ENCODE peak calls at places on chromosomes 16 and 17, in nine cellular contexts. X is brain microvascular endothelial cell; B is AG04450; G is SHP77; R is activated CD4-positive, CD25-positive, alpha-beta regulatory T cell; F is heart right ventricle; D is effector memory CD8-positive, alpha-beta T cell; I is mesenteric fat pad; O is activated T-cell treated with anti-CD3 and anti-CD28 coated beads for 24 hours. H is an unnamed sample.

GRCh38 chr17:79612468-79613194 is 1.8 kb upstream of the RBFOX3 start:
- DNase-seq in X (no peak), B (no peak), G (peak; percentile 72), R (no peak), F (no peak), D (peak; percentile 25), I (no peak), O (peak; percentile 14), H (no peak)

GRCh38 chr17:49148171-49148570 is 15.6 kb downstream of the B4GALNT2 start:
- DNase-seq in X (no peak), B (no peak), G (no peak), R (no peak), F (no peak), D (no peak), I (no peak), O (no peak), H (no peak)

GRCh38 chr17:40822132-40822812 is at the start of gene KRT10:
- DNase-seq in X (no peak), B (no peak), G (no peak), R (no peak), F (no peak), D (no peak), I (no peak), O (no peak), H (no peak)

GRCh38 chr17:80177986-80178590 is 8.3 kb downstream of the CARD14 start:
- DNase-seq in X (peak; percentile 10), B (no peak), G (no peak), R (no peak), F (no peak), D (no peak), I (no peak), O (no peak), H (no peak)

GRCh38 chr17:75827291-75828050 is 16.7 kb downstream of the UNC13D start:
- DNase-seq in X (peak; percentile 56), B (no peak), G (peak; percentile 91), R (peak; percentile 46), F (peak; percentile 64), D (peak; percentile 80), I (no peak), O (peak; percentile 51), H (peak; percentile 94)

GRCh38 chr16:80938035-80938927 is 68.4 kb downstream of the CMC2 start:
- DNase-seq in X (peak; percentile 96), B (peak; percentile 91), G (no peak), R (no peak), F (peak; percentile 32), D (no peak), I (no peak), O (no peak), H (no peak)

GRCh38 chr16:55842369-55843104 is 9.6 kb upstream of the CES1 start:
- DNase-seq in X (peak; percentile 23), B (peak; percentile 10), G (peak; percentile 3), R (no peak), F (peak; percentile 35), D (peak; percentile 35), I (no peak), O (no peak), H (peak; percentile 40)

GRCh38 chr16:14565688-14566025 is 64.4 kb downstream of the PARN start:
- DNase-seq in X (no peak), B (no peak), G (no peak), R (no peak), F (no peak), D (no peak), I (no peak), O (no peak), H (no peak)

GRCh38 chr17:2709173-2709661 is 2.3 kb downstream of the CLUH start:
- DNase-seq in X (no peak), B (no peak), G (no peak), R (no peak), F (no peak), D (no peak), I (no peak), O (no peak), H (peak; percentile 83)

GRCh38 chr17:56979091-56979480 is 1.2 kb downstream of the SCPEP1 start:
- DNase-seq in X (no peak), B (no peak), G (no peak), R (no peak), F (no peak), D (no peak), I (no peak), O (no peak), H (no peak)

GRCh38 chr16:78503501-78504110 is 404.2 kb downstream of the WWOX start:
- DNase-seq in X (peak; percentile 65), B (no peak), G (peak; percentile 75), R (no peak), F (peak; percentile 79), D (peak; percentile 43), I (no peak), O (peak; percentile 9), H (peak; percentile 9)

GRCh38 chr17:35569405-35569804 is 8.8 kb upstream of the SLFN14 start:
- DNase-seq in X (no peak), B (no peak), G (no peak), R (no peak), F (no peak), D (no peak), I (no peak), O (no peak), H (no peak)

GRCh38 chr17:55366020-55366481 is 55.6 kb downstream of the MMD start:
- DNase-seq in X (no peak), B (no peak), G (no peak), R (no peak), F (no peak), D (no peak), I (no peak), O (no peak), H (no peak)

GRCh38 chr17:28427372-28427771 is 21.4 kb upstream of the SLC46A1 start:
- DNase-seq in X (no peak), B (peak; percentile 7), G (no peak), R (no peak), F (no peak), D (no peak), I (no peak), O (no peak), H (no peak)

GRCh38 chr17:50571681-50572080 is 11.2 kb downstream of the CACNA1G start:
- DNase-seq in X (no peak), B (no peak), G (no peak), R (no peak), F (no peak), D (no peak), I (no peak), O (no peak), H (no peak)

GRCh38 chr17:82858376-82859126 is 18.7 kb upstream of the ZNF750 start:
- DNase-seq in X (no peak), B (no peak), G (no peak), R (no peak), F (no peak), D (peak; percentile 28), I (no peak), O (no peak), H (no peak)

GRCh38 chr17:1972429-1973160 is 52.5 kb downstream of the RTN4RL1 start:
- DNase-seq in X (peak; percentile 13), B (no peak), G (peak; percentile 45), R (no peak), F (peak; percentile 43), D (no peak), I (no peak), O (no peak), H (no peak)

GRCh38 chr17:40884708-40885512 is at the start of gene KRT20:
- DNase-seq in X (no peak), B (no peak), G (no peak), R (no peak), F (no peak), D (no peak), I (no peak), O (no peak), H (no peak)

GRCh38 chr17:74671031-74671771 is 41.5 kb downstream of the CD300LF start:
- DNase-seq in X (peak; percentile 74), B (no peak), G (no peak), R (peak; percentile 35), F (peak; percentile 82), D (peak; percentile 57), I (peak; percentile 92), O (peak; percentile 57), H (peak; percentile 19)

GRCh38 chr17:63132509-63132911 is 166.5 kb downstream of the TANC2 start:
- DNase-seq in X (no peak), B (no peak), G (no peak), R (no peak), F (no peak), D (no peak), I (no peak), O (no peak), H (no peak)

GRCh38 chr17:6408271-6408670 is 26.6 kb downstream of the AIPL1 start:
- DNase-seq in X (no peak), B (no peak), G (no peak), R (no peak), F (no peak), D (no peak), I (no peak), O (no peak), H (no peak)

GRCh38 chr17:7133424-7133823 is 18.8 kb upstream of the ASGR2 start:
- DNase-seq in X (no peak), B (no peak), G (peak; percentile 56), R (no peak), F (peak; percentile 38), D (peak; percentile 34), I (no peak), O (peak; percentile 14), H (no peak)

GRCh38 chr17:77616243-77616731 is 342.2 kb upstream of the TNRC6C start:
- DNase-seq in X (peak; percentile 78), B (no peak), G (no peak), R (no peak), F (no peak), D (no peak), I (peak; percentile 18), O (no peak), H (no peak)

GRCh38 chr17:78679495-78680395 is 102.3 kb downstream of the CYTH1 start:
- DNase-seq in X (no peak), B (no peak), G (no peak), R (no peak), F (no peak), D (no peak), I (peak; percentile 35), O (no peak), H (no peak)

GRCh38 chr17:47119746-47120520 is 69.2 kb downstream of the CDC27 start:
- DNase-seq in X (no peak), B (peak; percentile 24), G (no peak), R (no peak), F (no peak), D (no peak), I (no peak), O (no peak), H (no peak)

GRCh38 chr17:38910325-38910724 is 15.1 kb upstream of the LASP1NB start:
- DNase-seq in X (no peak), B (no peak), G (no peak), R (no peak), F (no peak), D (no peak), I (peak; percentile 33), O (no peak), H (no peak)

GRCh38 chr16:47888142-47888541 is 267.7 kb downstream of the ABCC12 start:
- DNase-seq in X (peak; percentile 48), B (no peak), G (no peak), R (no peak), F (no peak), D (no peak), I (no peak), O (no peak), H (no peak)

GRCh38 chr17:47210105-47210504 is 957 bp downstream of the MYL4 start:
- DNase-seq in X (no peak), B (no peak), G (no peak), R (no peak), F (no peak), D (no peak), I (no peak), O (no peak), H (no peak)

GRCh38 chr16:50280932-50281331 is 14.6 kb downstream of the ADCY7 start:
- DNase-seq in X (no peak), B (no peak), G (no peak), R (no peak), F (no peak), D (no peak), I (no peak), O (no peak), H (no peak)

GRCh38 chr17:48753794-48754499 is 25.4 kb upstream of the HOXB13 start:
- DNase-seq in X (no peak), B (no peak), G (no peak), R (no peak), F (no peak), D (no peak), I (no peak), O (no peak), H (no peak)

GRCh38 chr17:28030386-28030785 is 12.1 kb upstream of the NLK start:
- DNase-seq in X (no peak), B (no peak), G (peak; percentile 89), R (no peak), F (no peak), D (no peak), I (no peak), O (no peak), H (no peak)